ENCODE peak calls at places on chromosomes 12 and 14, in five cellular contexts. X is left lung, Y is uterus, W is AG04450, O is small intestine. Q is an unnamed sample.

GRCh38 chr12:109497675-109498074 is 20.2 kb downstream of the UBE3B start:
- DNase-seq in X (no peak), Y (no peak), W (no peak), O (no peak), Q (no peak)

GRCh38 chr14:67411820-67412421 is at the start of gene PLEK2:
- DNase-seq in X (peak; percentile 64), Y (no peak), W (no peak), O (peak; percentile 95), Q (peak; percentile 89)

GRCh38 chr12:63498239-63498638 is 170.1 kb downstream of the DPY19L2 start:
- DNase-seq in X (no peak), Y (no peak), W (no peak), O (no peak), Q (no peak)

GRCh38 chr12:132731574-132731973 is 20.9 kb downstream of the PGAM5 start:
- DNase-seq in X (no peak), Y (no peak), W (no peak), O (no peak), Q (no peak)

GRCh38 chr12:31325524-31325875 is 450 bp downstream of the SINHCAF start:
- DNase-seq in X (no peak), Y (peak; percentile 40), W (no peak), O (no peak), Q (peak; percentile 48)

GRCh38 chr12:108299516-108299915 is 39.6 kb downstream of the CMKLR1 start:
- DNase-seq in X (no peak), Y (no peak), W (no peak), O (no peak), Q (no peak)

GRCh38 chr12:119151445-119151844 is 27.3 kb upstream of the HSPB8 start:
- DNase-seq in X (no peak), Y (no peak), W (no peak), O (no peak), Q (no peak)

GRCh38 chr14:39367387-39367751 is 64.9 kb downstream of the FBXO33 start:
- DNase-seq in X (no peak), Y (no peak), W (no peak), O (no peak), Q (no peak)

GRCh38 chr12:127284870-127285431 is 982.0 kb upstream of the TMEM132C start:
- DNase-seq in X (no peak), Y (no peak), W (peak; percentile 55), O (no peak), Q (no peak)

GRCh38 chr14:96202441-96203094 is 2.1 kb upstream of the BDKRB2 start:
- DNase-seq in X (no peak), Y (no peak), W (no peak), O (no peak), Q (no peak)

GRCh38 chr14:38042356-38042755 is 165.3 kb upstream of the SSTR1 start:
- DNase-seq in X (no peak), Y (no peak), W (no peak), O (no peak), Q (no peak)

DNA sequence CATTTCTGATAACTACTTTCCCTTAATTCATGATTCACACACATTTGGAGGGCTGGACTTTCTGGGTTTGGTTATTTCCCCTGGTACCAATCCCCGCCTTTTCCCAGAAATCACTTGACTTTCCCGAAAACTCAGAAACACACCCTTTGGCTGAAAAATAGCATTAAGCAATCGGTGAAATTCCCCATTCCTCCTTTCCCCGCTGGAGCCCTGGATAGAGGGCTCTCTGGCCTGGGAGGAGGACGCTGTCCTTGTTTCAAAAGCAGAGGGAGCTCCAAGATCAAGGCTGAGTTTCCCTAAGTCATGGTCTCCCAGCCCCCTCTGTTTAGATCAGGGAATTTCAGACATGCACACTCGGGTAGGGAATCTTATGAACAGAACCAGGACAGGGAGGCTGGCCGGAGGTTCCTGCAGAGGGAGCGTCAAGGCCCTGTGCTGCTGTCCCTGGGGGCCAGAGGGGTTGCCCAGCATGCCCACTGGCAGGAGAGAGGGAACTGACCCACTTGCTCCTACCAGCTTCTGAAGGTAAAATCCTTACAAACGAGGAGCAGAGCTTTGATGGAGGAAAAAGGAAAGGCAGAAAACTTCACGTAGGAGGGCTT is at the start of gene C1S:
- DNase-seq in X (peak; percentile 74), Y (peak; percentile 83), W (peak; percentile 97), O (peak; percentile 14), Q (peak; percentile 51)
- H3K4me3 ChIP-seq in X (peak within 1 kb of the TSS; percentile 29), Y (peak within 1 kb of the TSS; percentile 49), W (peak within 1 kb of the TSS; percentile 69), O (no peak within 1 kb of the TSS), Q (peak within 1 kb of the TSS; percentile 16)

DNA sequence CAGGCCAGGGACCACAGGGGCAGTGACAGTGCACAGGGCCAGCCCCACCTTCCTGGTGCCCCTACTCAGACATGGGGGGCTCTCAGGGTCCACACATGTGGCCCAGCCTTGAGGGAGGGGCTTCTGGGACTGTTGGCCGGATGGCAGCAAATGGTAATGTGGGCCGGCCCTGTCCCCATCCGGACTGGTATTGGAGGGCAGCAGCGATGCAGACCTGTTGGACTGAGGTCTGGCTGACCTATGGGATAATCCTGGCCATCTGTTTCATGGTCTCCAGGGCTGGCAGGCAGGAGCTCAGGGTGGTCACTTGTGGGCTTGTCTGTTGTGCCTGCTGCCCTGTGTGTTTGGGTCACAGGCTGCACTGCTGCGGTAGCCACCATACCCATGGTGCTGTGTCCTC is 387.5 kb downstream of the TMEM121 start:
- DNase-seq in X (no peak), Y (no peak), W (no peak), O (no peak), Q (no peak)
- H3K4me3 ChIP-seq in X (no peak overlapping the region), Y (no peak overlapping the region), W (no peak overlapping the region), O (no peak overlapping the region), Q (no peak overlapping the region)

DNA sequence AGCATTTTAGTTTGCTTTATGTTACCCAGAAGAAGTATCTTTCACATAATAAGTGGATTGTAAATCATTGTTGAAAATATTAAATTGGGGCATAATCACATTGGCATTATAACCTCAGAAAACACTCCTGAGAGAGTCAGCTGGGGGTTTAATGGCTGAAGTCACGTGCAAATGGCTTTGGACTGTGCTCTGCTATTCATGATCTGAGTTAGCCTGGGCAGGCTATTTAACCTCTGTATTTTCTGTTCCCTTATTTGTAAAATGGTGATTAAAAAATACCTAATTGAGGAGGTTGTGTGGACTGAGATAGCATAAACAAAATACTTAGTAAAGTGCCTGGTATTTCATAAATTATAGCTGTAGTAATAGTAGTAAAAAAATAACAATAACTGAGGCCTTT is 24.9 kb downstream of the KCNA5 start:
- DNase-seq in X (no peak), Y (no peak), W (no peak), O (no peak), Q (no peak)
- H3K4me3 ChIP-seq in X (no peak overlapping the region), Y (no peak overlapping the region), W (no peak overlapping the region), O (no peak overlapping the region), Q (no peak overlapping the region)

GRCh38 chr12:79082595-79082994 is 218.0 kb downstream of the SYT1 start:
- DNase-seq in X (no peak), Y (no peak), W (no peak), O (no peak), Q (no peak)

GRCh38 chr12:79083181-79083580 is 218.6 kb downstream of the SYT1 start:
- DNase-seq in X (no peak), Y (no peak), W (no peak), O (no peak), Q (no peak)

GRCh38 chr12:79085106-79085682 is 220.6 kb downstream of the SYT1 start:
- DNase-seq in X (no peak), Y (no peak), W (no peak), O (no peak), Q (no peak)

DNA sequence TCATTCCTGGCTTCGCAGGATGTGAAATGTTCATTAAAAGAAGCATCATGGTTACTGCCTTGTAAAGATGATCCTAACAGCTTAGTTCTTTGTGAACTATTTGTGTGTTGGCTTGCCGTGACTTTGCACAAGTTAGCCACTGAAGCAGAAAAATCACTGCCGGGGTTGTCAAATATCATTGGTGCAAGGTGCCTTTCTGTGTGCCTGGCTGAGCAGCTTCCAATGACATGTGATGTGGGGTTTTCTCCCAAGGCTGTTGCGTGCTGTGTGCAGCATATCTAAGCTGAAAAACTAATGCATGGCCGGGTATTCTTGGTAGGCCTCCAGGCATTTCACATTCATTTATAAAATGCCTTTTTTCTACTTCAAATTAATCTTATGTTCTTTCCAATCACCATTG is 222.0 kb downstream of the SYT1 start:
- DNase-seq in X (no peak), Y (no peak), W (no peak), O (no peak), Q (no peak)
- H3K4me3 ChIP-seq in X (no peak overlapping the region), Y (no peak overlapping the region), W (no peak overlapping the region), O (no peak overlapping the region), Q (no peak overlapping the region)

DNA sequence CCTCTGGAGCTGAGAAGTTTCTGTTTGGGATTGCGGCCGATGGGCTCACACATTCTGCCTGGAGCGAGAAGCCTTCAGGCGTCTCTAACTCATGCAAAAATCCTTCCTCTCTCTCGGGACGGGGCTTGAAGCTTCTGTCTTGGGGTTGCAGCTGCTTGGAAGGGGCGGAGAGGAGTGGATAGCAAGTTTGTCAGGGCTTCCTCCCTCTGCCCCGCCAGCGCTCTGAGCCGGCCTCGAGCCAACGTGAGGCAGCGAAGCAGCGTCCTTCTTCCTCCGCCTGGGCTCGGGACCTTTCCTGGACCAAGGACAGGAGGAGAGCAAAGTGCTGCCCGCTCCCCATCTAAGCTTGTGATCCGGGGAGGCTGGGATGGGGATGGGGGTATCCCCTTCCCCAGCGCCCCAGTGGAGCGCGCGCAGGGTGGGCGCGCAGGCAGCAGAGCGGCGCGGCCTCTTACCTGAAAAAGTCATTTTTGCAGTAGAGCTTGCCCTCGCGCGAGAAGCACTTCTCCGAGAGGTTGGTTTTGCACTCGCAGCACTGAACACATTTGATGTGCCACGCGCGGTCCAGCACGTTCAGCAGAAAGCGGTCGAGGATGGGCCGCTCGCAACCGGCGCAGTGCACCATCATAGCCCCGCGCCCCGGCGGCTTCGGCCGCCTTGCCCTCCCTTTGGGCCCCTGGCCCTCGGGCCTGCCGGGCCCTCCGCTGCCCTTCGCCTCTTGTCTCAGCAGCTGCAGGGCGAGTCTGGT is 626 bp downstream of the LHX5 start:
- DNase-seq in X (no peak), Y (no peak), W (no peak), O (no peak), Q (no peak)
- H3K4me3 ChIP-seq in X (no peak overlapping the region), Y (no peak overlapping the region), W (no peak overlapping the region), O (no peak overlapping the region), Q (no peak overlapping the region)

DNA sequence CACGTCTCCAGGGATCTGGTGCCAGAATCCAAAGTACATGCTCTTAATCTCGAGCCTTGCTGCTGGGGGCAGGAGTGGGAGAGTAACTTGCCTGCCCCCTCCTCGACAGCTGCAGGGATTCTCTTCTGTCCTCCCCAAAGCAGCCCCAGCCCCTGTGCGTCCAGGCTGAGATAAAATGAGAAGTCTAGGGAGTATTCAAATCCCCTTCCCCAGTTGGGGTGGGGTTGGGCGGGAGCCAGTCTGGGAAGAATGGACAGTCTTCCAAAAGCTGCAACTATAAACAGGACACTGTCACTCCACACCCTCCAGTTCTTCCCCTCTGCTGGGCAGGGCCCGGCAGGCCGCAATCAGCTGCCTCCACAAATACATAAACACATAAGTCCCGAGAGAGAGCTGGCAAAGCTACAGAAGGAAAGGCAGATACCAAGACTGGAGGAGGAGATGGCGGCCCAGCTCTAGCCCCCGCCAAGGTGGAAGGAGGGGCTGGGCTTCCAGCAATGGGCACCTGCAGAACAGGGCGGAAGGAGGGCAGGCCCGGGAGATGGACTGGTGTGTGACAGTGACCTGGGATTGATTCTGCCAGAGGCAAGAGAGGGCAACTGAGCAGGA is 12.7 kb downstream of the LTBP2 start:
- DNase-seq in X (no peak), Y (peak; percentile 49), W (no peak), O (no peak), Q (no peak)
- H3K4me3 ChIP-seq in X (no peak overlapping the region), Y (no peak overlapping the region), W (no peak overlapping the region), O (no peak overlapping the region), Q (no peak overlapping the region)

DNA sequence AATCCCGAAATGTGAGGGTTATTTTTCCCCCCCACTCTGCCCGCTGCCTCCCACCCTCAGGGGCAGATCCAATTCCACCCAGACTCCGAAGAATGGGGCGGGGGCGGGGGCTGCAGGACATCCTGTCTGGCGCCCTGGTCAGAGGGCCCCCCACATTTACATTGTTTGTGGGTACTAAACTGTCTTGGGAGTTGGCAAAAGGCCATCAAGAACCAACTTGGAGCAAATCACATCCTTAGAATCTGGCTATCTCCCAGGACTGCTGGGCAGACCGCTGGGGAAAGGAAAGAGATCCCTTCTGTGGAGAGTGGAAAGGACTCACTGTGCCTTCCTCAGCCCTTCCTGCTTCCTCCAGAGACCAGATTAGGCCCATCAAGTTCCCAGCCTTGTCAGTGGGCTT is 2.4 kb downstream of the EMP1 start:
- DNase-seq in X (no peak), Y (no peak), W (no peak), O (no peak), Q (no peak)
- H3K4me3 ChIP-seq in X (peak overlapping the region; percentile 39), Y (peak overlapping the region; percentile 50), W (peak overlapping the region; percentile 92), O (no peak overlapping the region), Q (no peak overlapping the region)

Q was measured in colonic mucosa.